ENCODE peak calls at places on chromosome 7, in five cellular contexts. S is A549, D is PC-3, W is AG04450, H is kidney. R is an unnamed sample.

GRCh38 chr7:139871820-139872219 is 42.8 kb downstream of the TBXAS1 start:
- DNase-seq in S (no peak), H (no peak), W (no peak), D (no peak), R (no peak)

GRCh38 chr7:145339319-145339718 is 503.5 kb upstream of the TPK1 start:
- DNase-seq in H (no peak), D (no peak), W (no peak), S (no peak), R (no peak)

GRCh38 chr7:121383235-121383634 is 12.9 kb downstream of the FAM3C start:
- DNase-seq in D (no peak), S (no peak), W (no peak), H (no peak), R (no peak)

GRCh38 chr7:70786076-70786475 is 345.9 kb upstream of the GALNT17 start:
- DNase-seq in D (no peak), S (no peak), W (no peak), H (no peak), R (no peak)

GRCh38 chr7:1854521-1855395 is 184.7 kb downstream of the ELFN1 start:
- DNase-seq in D (no peak), W (no peak), S (no peak), H (peak; percentile 64), R (no peak)

GRCh38 chr7:114973147-114973546 is 51.3 kb downstream of the MDFIC start:
- DNase-seq in W (no peak), D (peak; percentile 40), H (no peak), S (no peak), R (no peak)

GRCh38 chr7:101673315-101673714 is 44.2 kb upstream of the MYL10 start:
- DNase-seq in D (no peak), S (no peak), H (no peak), W (no peak), R (no peak)

GRCh38 chr7:44060091-44060947 is 5.0 kb downstream of the PGAM2 start:
- DNase-seq in W (no peak), H (peak; percentile 52), D (no peak), S (no peak), R (no peak)

GRCh38 chr7:2477447-2478386 is 1.5 kb upstream of the GRIFIN start:
- DNase-seq in S (peak; percentile 53), D (peak; percentile 68), W (no peak), H (peak; percentile 90), R (no peak)

GRCh38 chr7:17126413-17127374 is 171.8 kb upstream of the AHR start:
- DNase-seq in H (no peak), S (no peak), D (no peak), W (no peak), R (no peak)

GRCh38 chr7:54563329-54563916 is 21.2 kb downstream of the VSTM2A start:
- DNase-seq in S (no peak), H (no peak), D (no peak), W (no peak), R (no peak)

GRCh38 chr7:37901890-37902524 is 14.6 kb downstream of the SFRP4 start:
- DNase-seq in S (peak; percentile 82), H (no peak), D (peak; percentile 73), W (no peak), R (no peak)

GRCh38 chr7:2373124-2373556 is 18.5 kb downstream of the EIF3B start:
- DNase-seq in S (no peak), H (no peak), W (no peak), D (no peak), R (no peak)

GRCh38 chr7:140333209-140333608 is 65.1 kb downstream of the SLC37A3 start:
- DNase-seq in S (no peak), W (no peak), D (no peak), H (no peak), R (no peak)

GRCh38 chr7:26280723-26281122 is 10.9 kb upstream of the SNX10 start:
- DNase-seq in D (no peak), W (no peak), S (no peak), H (no peak), R (no peak)

GRCh38 chr7:16851829-16852228 is 30.0 kb downstream of the AGR3 start:
- DNase-seq in W (no peak), S (no peak), H (no peak), D (no peak), R (no peak)

GRCh38 chr7:77258014-77258413 is 58.4 kb upstream of the FGL2 start:
- DNase-seq in W (peak; percentile 55), H (no peak), D (no peak), S (no peak), R (no peak)

GRCh38 chr7:30249316-30249715 is 35.1 kb upstream of the ZNRF2 start:
- DNase-seq in W (no peak), S (no peak), H (no peak), D (no peak), R (no peak)

GRCh38 chr7:97573065-97573464 is 158.8 kb upstream of the TAC1 start:
- DNase-seq in D (no peak), W (no peak), S (no peak), H (no peak), R (no peak)

GRCh38 chr7:2306688-2307087 is 7.6 kb downstream of the SNX8 start:
- DNase-seq in W (no peak), D (no peak), S (no peak), H (no peak), R (peak; percentile 52)

GRCh38 chr7:56105508-56105907 is 768 bp downstream of the CHCHD2 start:
- DNase-seq in D (peak; percentile 49), H (no peak), S (peak; percentile 56), W (peak; percentile 57), R (peak; percentile 40)

GRCh38 chr7:122316467-122317394 is 12.2 kb upstream of the FEZF1 start:
- DNase-seq in S (no peak), W (no peak), D (no peak), H (peak; percentile 55), R (no peak)

GRCh38 chr7:29304756-29305155 is 110.2 kb downstream of the CHN2 start:
- DNase-seq in H (no peak), W (no peak), D (peak; percentile 68), S (no peak), R (peak; percentile 68)

GRCh38 chr7:57305192-57305748 is 144.7 kb upstream of the ZNF716 start:
- DNase-seq in D (no peak), H (no peak), W (no peak), S (no peak), R (peak; percentile 2)

DNA sequence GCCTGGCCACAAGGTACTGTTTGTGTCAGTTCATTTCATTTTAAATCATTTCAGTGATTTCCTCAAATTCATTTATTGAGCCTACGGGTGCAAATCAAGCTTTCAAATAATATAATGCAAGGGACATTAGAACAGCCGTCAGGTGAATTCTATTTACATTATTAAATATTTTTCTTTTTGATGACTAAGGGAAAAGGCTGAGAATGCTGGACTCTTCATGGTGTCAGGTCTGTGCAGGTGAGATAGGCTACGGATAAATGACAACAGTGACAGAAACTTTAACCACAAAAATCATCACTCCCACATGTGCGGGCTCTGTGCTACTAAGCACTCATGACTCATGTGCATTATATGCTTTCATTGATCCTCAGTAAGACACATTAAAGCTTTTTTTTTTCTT is 149.2 kb upstream of the ZNF716 start:
- DNase-seq in S (no peak), W (no peak), H (no peak), D (no peak), R (no peak)
- H3K9me3 ChIP-seq in S (no peaks in the 10 kb centered on the region), W (peaks cover 37% of the 10 kb centered on the region), H (peaks cover 4% of the 10 kb centered on the region), D (peaks cover 6% of the 10 kb centered on the region), R (no peaks in the 10 kb centered on the region)

DNA sequence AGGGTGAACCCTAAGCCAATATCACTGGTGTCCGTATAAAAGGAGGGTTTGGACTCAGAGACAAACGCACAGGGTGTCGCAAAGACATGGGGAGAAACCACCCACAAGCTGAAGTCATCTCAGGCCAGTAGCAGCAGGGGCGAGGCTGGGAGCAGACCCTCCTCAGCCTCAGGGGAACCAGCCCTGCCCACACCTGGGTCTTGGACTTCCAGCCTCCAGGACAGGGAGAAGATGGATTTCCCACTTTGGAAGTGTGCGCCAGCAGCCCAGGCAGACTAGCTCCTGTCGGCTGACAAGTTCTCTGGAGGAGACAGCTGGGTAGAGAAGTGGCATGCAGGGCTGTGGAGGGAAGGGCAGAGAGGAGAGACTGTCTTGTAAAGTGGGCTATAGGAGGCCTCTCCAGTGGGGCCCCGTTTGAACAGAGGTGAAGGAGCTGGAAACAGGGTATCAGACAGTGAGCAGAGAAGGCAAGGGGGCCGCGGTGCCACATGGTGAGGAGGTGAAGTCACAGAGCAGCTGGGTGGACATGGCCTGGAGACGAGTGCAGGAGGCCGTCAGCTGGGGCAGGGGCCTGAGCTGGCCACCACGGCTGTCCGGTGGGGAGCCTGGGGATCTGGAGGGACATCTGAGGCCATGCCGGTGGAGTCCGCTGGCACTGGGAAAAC is 475.6 kb downstream of the PTPRN2 start:
- DNase-seq in H (no peak), D (no peak), S (no peak), W (no peak), R (no peak)
- H3K9me3 ChIP-seq in H (no peaks in the 10 kb centered on the region), D (peaks cover 6% of the 10 kb centered on the region), S (peaks cover 16% of the 10 kb centered on the region), W (peaks cover 90% of the 10 kb centered on the region), R (no peaks in the 10 kb centered on the region)

DNA sequence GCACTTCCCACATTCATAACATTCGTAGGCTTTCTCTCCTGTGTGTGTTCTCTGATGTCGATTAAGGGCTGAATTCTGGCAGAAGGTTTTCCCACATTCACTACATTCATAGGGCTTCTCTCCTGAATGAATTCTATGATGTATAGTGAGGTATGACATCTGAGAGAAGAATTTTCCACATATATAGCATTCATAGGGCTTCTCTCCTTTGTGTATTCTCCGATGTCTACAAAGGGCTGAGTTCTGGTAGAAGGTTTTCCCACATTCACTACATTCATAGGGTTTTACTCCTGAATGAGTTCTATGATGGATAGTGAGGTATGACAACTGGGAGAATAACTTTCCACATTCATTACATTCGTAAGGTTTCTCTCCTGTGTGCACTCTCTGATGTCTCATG is 15.6 kb downstream of the ZNF12 start:
- DNase-seq in W (no peak), H (no peak), D (no peak), S (no peak), R (no peak)
- H3K9me3 ChIP-seq in W (peaks cover 56% of the 10 kb centered on the region), H (peaks cover 69% of the 10 kb centered on the region), D (peaks cover 87% of the 10 kb centered on the region), S (peaks cover 100% of the 10 kb centered on the region), R (peaks cover 99% of the 10 kb centered on the region)

GRCh38 chr7:158076656-158077055 is 511.0 kb downstream of the PTPRN2 start:
- DNase-seq in D (no peak), S (no peak), W (no peak), H (no peak), R (no peak)

GRCh38 chr7:158076215-158076614 is 511.4 kb downstream of the PTPRN2 start:
- DNase-seq in W (no peak), H (no peak), S (no peak), D (no peak), R (no peak)

GRCh38 chr7:158080899-158081445 is 506.7 kb downstream of the PTPRN2 start:
- DNase-seq in W (no peak), H (peak; percentile 15), S (no peak), D (no peak), R (no peak)

GRCh38 chr7:158077441-158077840 is 510.2 kb downstream of the PTPRN2 start:
- DNase-seq in W (no peak), H (no peak), S (no peak), D (no peak), R (no peak)

DNA sequence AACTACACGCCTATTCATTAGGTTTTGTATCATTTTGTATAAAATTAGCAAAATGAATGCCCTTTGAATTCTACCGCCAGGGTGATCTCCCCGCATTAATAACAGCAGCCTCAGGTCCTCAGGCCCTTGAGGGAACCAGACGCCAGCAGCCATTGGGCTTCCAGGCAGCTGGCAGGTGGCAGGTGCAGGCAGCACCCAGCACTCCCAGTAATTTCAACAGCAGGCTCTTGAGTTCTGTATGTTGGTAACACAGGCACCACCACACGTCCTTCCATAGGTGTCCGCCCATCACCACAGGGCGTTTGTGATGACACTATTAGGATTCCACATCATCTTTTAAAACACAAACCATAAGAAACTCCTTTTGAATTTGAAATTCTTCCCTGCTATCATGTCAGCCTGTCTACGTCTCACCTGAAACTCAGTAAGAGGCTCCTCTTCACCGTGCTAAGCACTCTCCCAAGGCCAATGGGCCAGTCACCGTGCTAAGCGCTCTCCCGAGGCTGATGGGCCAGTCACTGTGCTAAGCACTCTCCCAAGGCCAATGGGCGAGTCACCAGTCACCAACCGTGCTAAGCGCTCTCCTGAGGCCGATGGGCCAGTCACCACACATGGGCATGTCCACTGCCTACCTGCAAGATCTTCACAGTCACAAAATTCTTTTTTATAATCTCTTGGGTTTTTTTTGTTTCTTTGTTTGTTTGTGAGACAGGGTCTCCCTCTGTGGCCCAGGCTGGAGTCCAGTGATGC is 509.3 kb downstream of the PTPRN2 start:
- DNase-seq in W (no peak), H (no peak), D (no peak), S (no peak), R (no peak)
- H3K9me3 ChIP-seq in W (peaks cover 87% of the 10 kb centered on the region), H (no peaks in the 10 kb centered on the region), D (no peaks in the 10 kb centered on the region), S (no peaks in the 10 kb centered on the region), R (no peaks in the 10 kb centered on the region)

R was measured in PC-9.